ENCODE peak calls at places on chromosomes 2 and 18, in nine cellular contexts. B is CD8-positive, alpha-beta T cell; S is heart right ventricle; K is IMR-90; G is cardiac fibroblast; W is pancreas; E is fibroblast of mammary gland; Z is kidney epithelial cell; T is fibroblast of pulmonary artery. N is an unnamed sample.

GRCh38 chr18:69795785-69796184 is 151.9 kb downstream of the CD226 start:
- DNase-seq in K (peak), T (no peak), B (no peak), W (no peak), S (no peak), E (no peak), Z (no peak), G (no peak), N (no peak)

GRCh38 chr2:152415231-152415642 is 80.3 kb downstream of the FMNL2 start:
- DNase-seq in T (peak), B (no peak), K (peak), Z (no peak), G (peak), S (no peak), W (peak), E (peak), N (no peak)

GRCh38 chr2:163471947-163472346 is 263.9 kb downstream of the FIGN start:
- DNase-seq in G (peak), T (peak), E (peak), W (no peak), S (no peak), B (no peak), Z (no peak), K (peak), N (no peak)

GRCh38 chr2:109318150-109318948 is 189.3 kb downstream of the SH3RF3 start:
- DNase-seq in K (peak), B (no peak), G (peak), T (peak), S (peak), E (peak), W (peak), Z (peak), N (no peak)

GRCh38 chr2:54977149-54977548 is 73.1 kb downstream of the RTN4 start:
- DNase-seq in T (peak), K (no peak), G (no peak), S (no peak), Z (no peak), B (no peak), W (no peak), E (no peak), N (no peak)

GRCh38 chr18:48116873-48117630 is 186.6 kb upstream of the SMAD2 start:
- DNase-seq in W (peak), S (no peak), G (no peak), Z (no peak), T (no peak), K (no peak), E (no peak), B (no peak), N (no peak)

GRCh38 chr2:68948695-68949094 is 4.0 kb downstream of the GKN2 start:
- DNase-seq in K (no peak), B (no peak), W (no peak), E (no peak), T (no peak), Z (no peak), S (no peak), G (no peak), N (no peak)

GRCh38 chr2:152175012-152175367 is 573 bp downstream of the STAM2 start:
- DNase-seq in Z (no peak), B (no peak), T (no peak), S (no peak), W (no peak), G (no peak), E (no peak), K (no peak), N (no peak)

GRCh38 chr2:100868083-100868482 is 48.1 kb downstream of the NPAS2 start:
- DNase-seq in S (no peak), T (no peak), Z (no peak), G (no peak), E (no peak), W (no peak), K (no peak), B (no peak), N (no peak)

GRCh38 chr2:224945134-224945533 is 97.1 kb downstream of the DOCK10 start:
- DNase-seq in Z (no peak), G (peak), T (peak), K (no peak), W (no peak), E (no peak), S (no peak), B (no peak), N (no peak)

GRCh38 chr18:69998523-69998987 is 50.9 kb upstream of the CD226 start:
- DNase-seq in G (no peak), W (no peak), K (no peak), B (no peak), E (no peak), T (no peak), S (no peak), Z (no peak), N (no peak)

GRCh38 chr2:216572582-216573578 is 60.3 kb upstream of the IGFBP2 start:
- DNase-seq in T (peak), K (no peak), S (peak), E (peak), W (peak), Z (no peak), G (peak), B (no peak), N (no peak)

GRCh38 chr18:44704137-44704791 is 23.6 kb downstream of the SETBP1 start:
- DNase-seq in E (no peak), B (no peak), S (no peak), K (no peak), T (no peak), W (no peak), Z (no peak), G (no peak), N (no peak)

GRCh38 chr2:205166749-205167148 is 515.6 kb upstream of the NRP2 start:
- DNase-seq in K (no peak), Z (no peak), B (no peak), W (no peak), G (no peak), S (peak), E (peak), T (no peak), N (no peak)

GRCh38 chr2:159131882-159132281 is 154.6 kb downstream of the WDSUB1 start:
- DNase-seq in S (no peak), W (no peak), E (peak), B (no peak), Z (peak), T (peak), G (peak), K (peak), N (no peak)

GRCh38 chr2:39492095-39492590 is 55.1 kb upstream of the MAP4K3 start:
- DNase-seq in W (no peak), K (peak), S (no peak), B (no peak), G (peak), E (peak), Z (peak), T (peak), N (no peak)

GRCh38 chr2:205678743-205679142 is 3.6 kb upstream of the NRP2 start:
- DNase-seq in S (no peak), T (no peak), Z (no peak), G (no peak), K (no peak), E (no peak), W (no peak), B (no peak), N (no peak)

GRCh38 chr2:188378551-188378950 is 86.9 kb downstream of the GULP1 start:
- DNase-seq in T (no peak), W (no peak), B (no peak), S (no peak), E (peak), K (peak), Z (no peak), G (no peak), N (no peak)

GRCh38 chr18:48819781-48820482 is 130.8 kb downstream of the SMAD7 start:
- DNase-seq in K (no peak), Z (no peak), G (no peak), B (no peak), T (no peak), S (no peak), W (no peak), E (no peak), N (no peak)

GRCh38 chr2:226031078-226031937 is 631.8 kb downstream of the NYAP2 start:
- DNase-seq in T (peak), W (peak), E (peak), S (peak), Z (peak), B (no peak), K (peak), G (peak), N (peak)

GRCh38 chr2:12352891-12353290 is 363.8 kb upstream of the TRIB2 start:
- DNase-seq in E (no peak), S (no peak), G (no peak), K (peak), T (no peak), W (peak), Z (no peak), B (no peak), N (peak)

GRCh38 chr2:117985092-117985491 is 28.8 kb downstream of the CCDC93 start:
- DNase-seq in K (no peak), T (no peak), G (no peak), Z (no peak), B (no peak), W (no peak), E (no peak), S (no peak), N (no peak)

GRCh38 chr2:217489145-217489960 is 513.4 kb downstream of the TNS1 start:
- DNase-seq in K (no peak), S (no peak), Z (no peak), T (no peak), B (no peak), W (no peak), G (no peak), E (peak), N (no peak)

GRCh38 chr18:74288041-74288440 is 3.7 kb downstream of the CYB5A start:
- DNase-seq in S (no peak), E (no peak), B (no peak), G (no peak), T (no peak), W (no peak), Z (no peak), K (no peak), N (no peak)

GRCh38 chr2:221529943-221530652 is 42.0 kb downstream of the EPHA4 start:
- DNase-seq in T (peak), W (no peak), B (no peak), K (peak), S (no peak), G (peak), E (peak), Z (peak), N (peak)

GRCh38 chr2:158716091-158716815 is 78.9 kb upstream of the DAPL1 start:
- DNase-seq in E (no peak), W (no peak), S (peak), G (peak), Z (no peak), B (no peak), K (no peak), T (peak), N (no peak)

GRCh38 chr2:216911008-216911407 is 51.1 kb upstream of the TNP1 start:
- DNase-seq in E (no peak), B (no peak), K (no peak), Z (no peak), T (no peak), G (no peak), S (no peak), W (no peak), N (no peak)

GRCh38 chr18:25326231-25327042 is 25.5 kb downstream of the ZNF521 start:
- DNase-seq in E (peak), G (no peak), S (no peak), T (no peak), B (no peak), K (peak), W (no peak), Z (no peak), N (no peak)

GRCh38 chr18:79641722-79642497 is 37.7 kb upstream of the CTDP1 start:
- DNase-seq in Z (no peak), G (no peak), K (no peak), S (no peak), W (no peak), E (no peak), B (no peak), T (no peak), N (no peak)

GRCh38 chr2:20447437-20448245 is 767 bp downstream of the RHOB start:
- DNase-seq in W (peak), K (peak), E (peak), G (peak), Z (no peak), S (peak), T (peak), B (no peak), N (no peak)
- TF ChIP-seq CTCF in W (no peak), K (no peak), E (no peak), G (no peak), Z (peak), S (no peak), T (no peak), B (no peak), N (no peak)

DNA sequence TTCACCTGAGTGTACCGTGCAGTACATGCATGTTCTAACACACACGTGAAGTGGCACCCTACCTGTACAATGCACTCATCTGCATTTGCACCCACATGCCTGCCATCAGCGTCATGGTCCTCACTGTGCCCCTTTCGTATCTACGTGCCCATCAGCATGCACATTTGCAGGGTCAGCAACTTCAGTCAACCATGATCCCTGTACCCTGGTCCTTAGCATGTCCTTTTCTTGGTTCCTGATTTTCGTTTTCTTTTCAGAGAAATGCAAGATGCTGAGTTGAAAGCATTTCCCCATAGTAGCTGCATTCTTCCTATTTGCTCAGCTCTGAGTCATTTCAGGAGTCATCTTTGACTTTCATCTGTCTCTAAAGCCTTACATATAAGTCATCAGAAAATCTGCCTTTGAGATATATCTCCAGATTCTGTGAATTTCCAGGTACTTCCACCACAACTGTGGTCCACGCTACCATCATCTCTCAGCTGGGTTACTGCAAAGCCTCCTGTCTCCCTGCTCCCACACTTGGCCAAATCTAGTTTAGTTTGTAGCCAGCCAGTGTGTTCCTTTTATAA is 14.7 kb upstream of the PUM2 start:
- DNase-seq in T (peak), G (peak), K (peak), Z (no peak), B (no peak), S (no peak), E (peak), W (no peak), N (no peak)
- H3K4me3 ChIP-seq in T (no peak), G (no peak), K (no peak), Z (no peak), B (no peak), S (no peak), E (no peak), W (no peak), N (no peak)

GRCh38 chr2:234102112-234102511 is 51.6 kb downstream of the SPP2 start:
- DNase-seq in K (no peak), Z (no peak), S (no peak), T (no peak), G (no peak), B (no peak), E (no peak), W (peak), N (peak)
- TF ChIP-seq CTCF in K (no peak), Z (no peak), S (no peak), T (no peak), G (no peak), B (no peak), E (no peak), W (no peak), N (peak)

GRCh38 chr2:184530239-184530638 is 68.1 kb upstream of the ZNF804A start:
- DNase-seq in G (no peak), Z (no peak), W (no peak), E (no peak), T (no peak), K (no peak), B (no peak), S (no peak), N (no peak)

GRCh38 chr2:184527058-184527457 is 71.3 kb upstream of the ZNF804A start:
- DNase-seq in G (no peak), T (no peak), B (no peak), Z (no peak), E (no peak), K (no peak), S (no peak), W (no peak), N (no peak)

GRCh38 chr2:184528119-184528518 is 70.2 kb upstream of the ZNF804A start:
- DNase-seq in B (no peak), S (no peak), W (no peak), Z (no peak), E (no peak), K (no peak), T (no peak), G (no peak), N (no peak)

GRCh38 chr2:184532541-184532940 is 65.8 kb upstream of the ZNF804A start:
- DNase-seq in S (no peak), T (no peak), Z (no peak), B (no peak), W (no peak), K (no peak), G (no peak), E (no peak), N (no peak)

DNA sequence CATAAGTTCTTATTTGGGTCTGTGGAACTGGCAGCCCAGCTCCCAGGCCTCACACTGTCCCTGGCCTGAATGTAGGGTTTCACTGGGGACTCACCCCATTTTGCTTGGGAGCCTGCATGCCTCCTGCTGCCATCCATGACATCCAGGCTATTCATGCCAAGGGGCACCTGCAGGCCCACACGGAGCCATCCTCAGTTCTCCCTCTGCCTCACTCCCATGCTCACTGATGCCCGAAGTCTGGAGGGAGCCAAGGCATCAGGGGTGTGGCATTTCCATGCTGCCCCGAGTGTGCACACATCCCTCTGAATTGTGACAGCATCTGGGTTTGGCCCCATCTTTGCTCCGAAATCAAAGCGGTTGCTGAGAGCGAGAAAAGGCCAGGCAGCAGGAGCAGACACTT is 67.4 kb upstream of the ZNF804A start:
- DNase-seq in E (no peak), Z (no peak), W (no peak), S (no peak), K (no peak), G (no peak), B (no peak), T (no peak), N (no peak)
- H3K4me3 ChIP-seq in E (no peak), Z (no peak), W (no peak), S (no peak), K (no peak), G (no peak), B (no peak), T (no peak), N (no peak)

DNA sequence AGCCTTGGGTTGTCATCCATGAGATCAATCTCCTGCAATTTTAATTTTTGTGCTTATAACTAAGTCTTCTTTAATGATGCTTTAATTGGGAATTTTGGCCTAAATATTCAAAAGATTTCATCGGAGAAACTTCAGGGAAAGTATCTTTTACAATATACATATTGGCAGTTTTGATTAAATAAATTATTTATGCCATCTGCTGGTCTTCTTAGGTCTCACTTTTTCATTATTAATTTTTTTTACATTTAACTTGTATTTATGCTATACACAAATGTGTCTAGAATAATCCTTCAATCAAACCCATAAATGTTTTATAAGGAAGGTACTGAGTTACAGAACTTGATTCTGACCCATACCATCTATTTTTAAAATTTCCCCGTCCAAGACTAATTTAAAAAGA is 95.1 kb upstream of the XPO1 start:
- DNase-seq in S (no peak), G (no peak), T (no peak), Z (no peak), E (no peak), W (no peak), K (no peak), B (no peak), N (no peak)
- TF ChIP-seq CTCF in S (peak), G (no peak), T (no peak), Z (no peak), E (peak), W (no peak), K (peak), B (no peak), N (no peak)

DNA sequence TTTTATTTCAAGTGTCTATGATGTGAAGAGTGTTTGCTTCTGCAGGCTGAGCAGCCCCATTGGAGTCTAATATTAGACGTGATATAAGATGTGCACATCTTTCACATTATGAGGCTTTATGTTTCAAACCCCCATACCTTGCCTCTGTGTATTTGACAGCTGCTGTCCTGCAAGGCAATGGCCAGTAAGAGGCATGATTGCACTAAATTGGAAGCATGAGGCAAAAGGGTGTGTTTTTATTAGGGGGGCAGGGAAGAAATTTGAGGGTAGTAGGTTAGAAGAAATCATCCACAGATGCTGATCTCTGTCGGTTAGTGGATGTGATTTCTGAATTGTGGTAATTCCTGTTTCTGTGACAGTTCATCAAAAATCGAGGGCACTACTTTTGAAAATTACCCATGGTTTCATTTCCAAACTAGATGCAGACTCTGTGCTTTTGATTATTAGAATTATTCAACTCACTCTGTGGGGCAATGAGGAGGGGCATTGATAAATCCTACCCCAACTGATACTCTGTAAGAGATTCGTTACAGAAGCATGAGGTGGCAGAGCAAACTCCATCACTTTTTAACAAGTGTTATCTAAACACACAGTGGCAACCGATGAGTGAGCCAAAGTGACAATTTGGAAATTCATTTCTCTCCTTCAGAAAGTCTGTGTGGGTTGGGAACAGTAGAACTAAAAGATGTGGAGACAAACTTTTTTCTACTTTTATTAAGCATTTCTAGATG is 452.9 kb downstream of the ARHGAP15 start:
- DNase-seq in W (no peak), Z (no peak), K (peak), S (no peak), B (no peak), G (peak), E (peak), T (no peak), N (no peak)
- H3K4me3 ChIP-seq in W (no peak), Z (no peak), K (no peak), S (no peak), B (no peak), G (no peak), E (no peak), T (no peak), N (no peak)

GRCh38 chr18:26656944-26657536 is 108.7 kb upstream of the KCTD1 start:
- DNase-seq in G (peak), W (peak), K (peak), S (peak), E (peak), T (peak), B (no peak), Z (no peak), N (peak)
- TF ChIP-seq CTCF in G (peak), W (no peak), K (peak), S (no peak), E (no peak), T (peak), B (no peak), Z (peak), N (peak)